ENCODE peak calls at places on chromosomes 4 and X, in nine cellular contexts. I is GM03348; E is RCC 7860; B is amniotic stem cell; J is ELR; L is fibroblast of lung; C is CD4-positive, alpha-beta T cell; K is fibroblast of gingiva; Z is foreskin keratinocyte. S is an unnamed sample.

GRCh38 chrX:108537005-108537404 is 97.4 kb downstream of the COL4A5 start:
- DNase-seq in K (peak), Z (peak), E (no peak), B (peak), C (no peak), L (peak), J (peak), I (peak), S (peak)

GRCh38 chr4:16626945-16627344 is 271.5 kb downstream of the LDB2 start:
- DNase-seq in B (peak), K (peak), C (no peak), I (peak), Z (peak), E (peak), J (peak), L (peak), S (peak)

GRCh38 chr4:5618051-5619010 is 90.0 kb downstream of the EVC2 start:
- DNase-seq in K (no peak), C (no peak), Z (no peak), L (no peak), I (no peak), B (no peak), J (no peak), E (no peak), S (no peak)

GRCh38 chr4:10178763-10179162 is 62.2 kb upstream of the WDR1 start:
- DNase-seq in E (no peak), C (no peak), L (no peak), K (no peak), B (no peak), I (no peak), J (no peak), Z (no peak), S (no peak)

GRCh38 chr4:174217273-174218126 is 66.0 kb downstream of the FBXO8 start:
- DNase-seq in Z (no peak), I (peak), E (no peak), B (peak), J (peak), K (peak), L (peak), C (no peak), S (no peak)

GRCh38 chr4:83223781-83224180 is 60.8 kb downstream of the COQ2 start:
- DNase-seq in I (no peak), J (no peak), B (no peak), E (no peak), Z (no peak), L (peak), K (peak), C (no peak), S (no peak)

GRCh38 chr4:120066182-120066524 is 495 bp downstream of the MAD2L1 start:
- DNase-seq in I (no peak), B (no peak), Z (no peak), E (no peak), K (no peak), J (peak), C (peak), L (no peak), S (no peak)

GRCh38 chr4:108559911-108560310 is 60.5 kb upstream of the RPL34 start:
- DNase-seq in C (no peak), L (no peak), B (no peak), Z (no peak), I (no peak), E (no peak), J (no peak), K (no peak), S (no peak)

GRCh38 chr4:186104114-186104894 is at the start of gene FAM149A:
- DNase-seq in E (no peak), K (no peak), B (no peak), I (peak), J (no peak), C (peak), Z (no peak), L (peak), S (no peak)

GRCh38 chrX:41720125-41720780 is 3.7 kb upstream of the GPR82 start:
- DNase-seq in I (no peak), Z (no peak), C (peak), L (peak), K (peak), B (no peak), E (no peak), J (no peak), S (no peak)

S was measured in pulmonary artery endothelial cell.